ENCODE peak calls at places on chromosomes 3 and 15, in ten cellular contexts. One of them, this sample, is unnamed.

GRCh38 chr3:47024932-47025331 is 45.5 kb downstream of the NBEAL2 start:
- DNase-seq in PC-9: no peak
- DNase-seq in GM23338: no peak
- DNase-seq in IMR-90: peak
- DNase-seq in fibroblast of the aortic adventitia: peak
- DNase-seq in foreskin fibroblast: peak
- DNase-seq in sigmoid colon: no peak
- DNase-seq in nephron progenitor cell: no peak
- DNase-seq in psoas muscle: no peak
- DNase-seq in lower lobe of right lung: no peak
- DNase-seq in this sample: no peak

GRCh38 chr3:11168881-11169805 is 14.8 kb downstream of the HRH1 start:
- DNase-seq in nephron progenitor cell: no peak
- DNase-seq in psoas muscle: no peak
- DNase-seq in GM23338: no peak
- DNase-seq in PC-9: no peak
- DNase-seq in lower lobe of right lung: no peak
- DNase-seq in sigmoid colon: peak
- DNase-seq in IMR-90: peak
- DNase-seq in foreskin fibroblast: no peak
- DNase-seq in fibroblast of the aortic adventitia: no peak
- DNase-seq in this sample: no peak

GRCh38 chr15:95996494-95996893 is 334.0 kb upstream of the NR2F2 start:
- DNase-seq in lower lobe of right lung: no peak
- DNase-seq in foreskin fibroblast: peak
- DNase-seq in IMR-90: no peak
- DNase-seq in fibroblast of the aortic adventitia: no peak
- DNase-seq in psoas muscle: no peak
- DNase-seq in GM23338: no peak
- DNase-seq in PC-9: no peak
- DNase-seq in nephron progenitor cell: no peak
- DNase-seq in sigmoid colon: no peak
- DNase-seq in this sample: no peak

GRCh38 chr3:41001556-41001955 is 197.7 kb upstream of the CTNNB1 start:
- DNase-seq in GM23338: no peak
- DNase-seq in PC-9: no peak
- DNase-seq in lower lobe of right lung: no peak
- DNase-seq in nephron progenitor cell: no peak
- DNase-seq in foreskin fibroblast: no peak
- DNase-seq in sigmoid colon: no peak
- DNase-seq in IMR-90: no peak
- DNase-seq in psoas muscle: no peak
- DNase-seq in fibroblast of the aortic adventitia: no peak
- DNase-seq in this sample: no peak

GRCh38 chr3:124257332-124257864 is 265.5 kb upstream of the ROPN1 start:
- DNase-seq in GM23338: no peak
- DNase-seq in sigmoid colon: no peak
- DNase-seq in fibroblast of the aortic adventitia: no peak
- DNase-seq in nephron progenitor cell: no peak
- DNase-seq in PC-9: no peak
- DNase-seq in lower lobe of right lung: no peak
- DNase-seq in foreskin fibroblast: no peak
- DNase-seq in IMR-90: no peak
- DNase-seq in psoas muscle: no peak
- DNase-seq in this sample: no peak

GRCh38 chr3:194300392-194300758 is 50.8 kb downstream of the CPN2 start:
- DNase-seq in psoas muscle: peak
- DNase-seq in PC-9: no peak
- DNase-seq in GM23338: peak
- DNase-seq in fibroblast of the aortic adventitia: peak
- DNase-seq in foreskin fibroblast: peak
- DNase-seq in nephron progenitor cell: peak
- DNase-seq in lower lobe of right lung: peak
- DNase-seq in IMR-90: peak
- DNase-seq in sigmoid colon: peak
- DNase-seq in this sample: peak

GRCh38 chr15:94395626-94396025 is 164.3 kb downstream of the MCTP2 start:
- DNase-seq in foreskin fibroblast: peak
- DNase-seq in nephron progenitor cell: no peak
- DNase-seq in fibroblast of the aortic adventitia: peak
- DNase-seq in psoas muscle: no peak
- DNase-seq in GM23338: no peak
- DNase-seq in sigmoid colon: no peak
- DNase-seq in IMR-90: peak
- DNase-seq in PC-9: no peak
- DNase-seq in lower lobe of right lung: no peak
- DNase-seq in this sample: no peak

GRCh38 chr3:181727122-181728036 is 15.7 kb downstream of the SOX2 start:
- DNase-seq in PC-9: no peak
- DNase-seq in lower lobe of right lung: no peak
- DNase-seq in GM23338: peak
- DNase-seq in nephron progenitor cell: peak
- DNase-seq in psoas muscle: no peak
- DNase-seq in fibroblast of the aortic adventitia: no peak
- DNase-seq in foreskin fibroblast: peak
- DNase-seq in IMR-90: no peak
- DNase-seq in sigmoid colon: no peak
- DNase-seq in this sample: no peak

DNA sequence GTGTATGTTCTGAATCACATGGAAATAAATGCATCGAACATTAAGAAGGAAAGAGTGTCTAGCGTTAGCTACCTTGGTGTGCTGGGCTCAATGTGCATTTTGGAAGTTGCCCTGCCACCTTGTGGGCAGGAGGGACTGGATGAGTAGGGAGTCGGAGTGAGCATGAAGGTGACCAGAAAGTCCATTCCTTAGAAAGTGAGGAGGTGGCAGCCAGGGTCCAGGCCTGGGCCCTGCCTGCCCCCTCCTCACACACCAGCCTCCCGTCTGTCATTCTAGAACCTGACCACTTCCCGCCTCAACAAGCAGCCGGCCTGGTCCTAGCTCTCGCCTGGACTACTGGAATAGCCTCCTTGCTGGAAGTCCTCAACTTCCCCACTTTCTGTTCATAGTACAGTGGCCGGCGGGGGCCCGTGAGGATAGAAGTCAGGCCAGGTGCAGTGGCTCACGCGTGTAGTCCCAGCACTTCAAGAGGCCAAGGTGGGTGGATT is 10.2 kb upstream of the GATA2 start:
- DNase-seq in foreskin fibroblast: peak
- DNase-seq in GM23338: peak
- DNase-seq in IMR-90: no peak
- DNase-seq in psoas muscle: no peak
- DNase-seq in PC-9: no peak
- DNase-seq in fibroblast of the aortic adventitia: no peak
- DNase-seq in nephron progenitor cell: no peak
- DNase-seq in sigmoid colon: no peak
- DNase-seq in lower lobe of right lung: no peak
- DNase-seq in this sample: no peak
- TF ChIP-seq CTCF in foreskin fibroblast: peak
- TF ChIP-seq CTCF in GM23338: peak
- TF ChIP-seq CTCF in IMR-90: peak
- TF ChIP-seq CTCF in psoas muscle: no peak
- TF ChIP-seq CTCF in PC-9: peak
- TF ChIP-seq CTCF in fibroblast of the aortic adventitia: no peak
- TF ChIP-seq CTCF in nephron progenitor cell: no peak
- TF ChIP-seq CTCF in sigmoid colon: no peak
- TF ChIP-seq CTCF in lower lobe of right lung: no peak
- TF ChIP-seq CTCF in this sample: peak

DNA sequence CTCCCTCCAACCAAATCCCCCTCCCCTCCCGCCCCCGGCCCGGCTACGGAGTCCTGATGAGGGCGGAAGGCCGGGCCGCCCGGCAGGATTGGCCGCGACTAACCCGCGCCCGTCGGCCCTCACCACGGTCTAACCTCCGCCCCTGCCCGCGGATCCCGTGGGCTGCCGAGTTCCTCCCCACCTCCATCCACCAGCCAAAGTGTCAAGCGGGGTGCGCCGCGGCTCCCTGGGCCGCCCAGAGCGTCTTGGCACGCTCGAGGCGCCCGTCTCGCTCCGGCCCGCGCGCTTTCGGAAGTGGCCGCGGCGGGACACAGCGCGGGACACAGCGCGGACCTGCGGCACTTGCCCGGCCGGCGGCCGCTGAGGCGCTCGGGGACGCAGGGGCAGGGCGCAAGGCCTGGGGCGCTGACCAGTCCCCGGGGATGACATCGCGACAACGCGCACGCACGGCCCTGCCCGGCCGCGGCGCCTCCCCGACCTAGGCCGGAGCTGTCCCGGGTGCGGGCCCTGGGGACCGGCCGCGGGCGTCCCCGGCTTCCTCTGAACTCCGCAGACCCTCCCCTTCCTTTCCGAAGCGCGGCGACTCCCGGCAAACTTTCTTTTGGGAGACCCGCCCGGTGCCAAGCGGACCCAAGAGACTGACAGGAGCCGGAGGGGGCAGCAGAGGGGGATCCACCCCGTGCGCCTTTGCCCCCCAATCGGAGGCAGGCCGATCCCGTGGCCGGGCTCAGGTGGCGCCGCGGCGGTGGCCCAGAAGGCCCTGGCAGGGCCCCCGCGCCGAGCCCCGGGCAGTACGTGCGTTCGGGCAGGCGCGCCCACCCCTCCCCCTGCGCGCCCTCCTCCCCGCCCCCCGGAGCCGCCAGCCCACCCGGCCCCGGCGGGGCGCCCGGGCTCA is 112.8 kb upstream of the ICE2 start:
- DNase-seq in PC-9: no peak
- DNase-seq in nephron progenitor cell: peak
- DNase-seq in lower lobe of right lung: peak
- DNase-seq in fibroblast of the aortic adventitia: no peak
- DNase-seq in psoas muscle: peak
- DNase-seq in GM23338: peak
- DNase-seq in foreskin fibroblast: peak
- DNase-seq in sigmoid colon: peak
- DNase-seq in IMR-90: no peak
- DNase-seq in this sample: no peak
- TF ChIP-seq CTCF in PC-9: no peak
- TF ChIP-seq CTCF in nephron progenitor cell: no peak
- TF ChIP-seq CTCF in lower lobe of right lung: no peak
- TF ChIP-seq CTCF in fibroblast of the aortic adventitia: peak
- TF ChIP-seq CTCF in psoas muscle: peak
- TF ChIP-seq CTCF in GM23338: no peak
- TF ChIP-seq CTCF in foreskin fibroblast: no peak
- TF ChIP-seq CTCF in sigmoid colon: no peak
- TF ChIP-seq CTCF in IMR-90: no peak
- TF ChIP-seq CTCF in this sample: peak

GRCh38 chr3:196951371-196951770 is 9.0 kb upstream of the NCBP2 start:
- DNase-seq in nephron progenitor cell: no peak
- DNase-seq in GM23338: no peak
- DNase-seq in fibroblast of the aortic adventitia: no peak
- DNase-seq in PC-9: no peak
- DNase-seq in psoas muscle: no peak
- DNase-seq in foreskin fibroblast: no peak
- DNase-seq in IMR-90: no peak
- DNase-seq in sigmoid colon: no peak
- DNase-seq in lower lobe of right lung: no peak
- DNase-seq in this sample: no peak

GRCh38 chr3:196948442-196949365 is 6.4 kb upstream of the NCBP2 start:
- DNase-seq in psoas muscle: no peak
- DNase-seq in sigmoid colon: no peak
- DNase-seq in lower lobe of right lung: no peak
- DNase-seq in IMR-90: no peak
- DNase-seq in fibroblast of the aortic adventitia: no peak
- DNase-seq in nephron progenitor cell: no peak
- DNase-seq in GM23338: peak
- DNase-seq in PC-9: no peak
- DNase-seq in foreskin fibroblast: peak
- DNase-seq in this sample: no peak

GRCh38 chr3:196949750-196950149 is 7.4 kb upstream of the NCBP2 start:
- DNase-seq in foreskin fibroblast: no peak
- DNase-seq in nephron progenitor cell: no peak
- DNase-seq in GM23338: no peak
- DNase-seq in psoas muscle: no peak
- DNase-seq in sigmoid colon: no peak
- DNase-seq in lower lobe of right lung: no peak
- DNase-seq in PC-9: no peak
- DNase-seq in IMR-90: no peak
- DNase-seq in fibroblast of the aortic adventitia: no peak
- DNase-seq in this sample: no peak

GRCh38 chr3:196947860-196948441 is 5.6 kb upstream of the NCBP2 start:
- DNase-seq in PC-9: no peak
- DNase-seq in psoas muscle: no peak
- DNase-seq in nephron progenitor cell: no peak
- DNase-seq in lower lobe of right lung: no peak
- DNase-seq in GM23338: no peak
- DNase-seq in IMR-90: no peak
- DNase-seq in fibroblast of the aortic adventitia: no peak
- DNase-seq in foreskin fibroblast: no peak
- DNase-seq in sigmoid colon: no peak
- DNase-seq in this sample: no peak

GRCh38 chr3:196947136-196947859 is 5.0 kb upstream of the NCBP2 start:
- DNase-seq in IMR-90: no peak
- DNase-seq in foreskin fibroblast: no peak
- DNase-seq in lower lobe of right lung: no peak
- DNase-seq in fibroblast of the aortic adventitia: no peak
- DNase-seq in nephron progenitor cell: no peak
- DNase-seq in sigmoid colon: no peak
- DNase-seq in psoas muscle: no peak
- DNase-seq in GM23338: peak
- DNase-seq in PC-9: no peak
- DNase-seq in this sample: no peak
- TF ChIP-seq CTCF in IMR-90: peak
- TF ChIP-seq CTCF in foreskin fibroblast: peak
- TF ChIP-seq CTCF in lower lobe of right lung: no peak
- TF ChIP-seq CTCF in fibroblast of the aortic adventitia: no peak
- TF ChIP-seq CTCF in nephron progenitor cell: no peak
- TF ChIP-seq CTCF in sigmoid colon: no peak
- TF ChIP-seq CTCF in psoas muscle: no peak
- TF ChIP-seq CTCF in GM23338: peak
- TF ChIP-seq CTCF in PC-9: no peak
- TF ChIP-seq CTCF in this sample: peak

DNA sequence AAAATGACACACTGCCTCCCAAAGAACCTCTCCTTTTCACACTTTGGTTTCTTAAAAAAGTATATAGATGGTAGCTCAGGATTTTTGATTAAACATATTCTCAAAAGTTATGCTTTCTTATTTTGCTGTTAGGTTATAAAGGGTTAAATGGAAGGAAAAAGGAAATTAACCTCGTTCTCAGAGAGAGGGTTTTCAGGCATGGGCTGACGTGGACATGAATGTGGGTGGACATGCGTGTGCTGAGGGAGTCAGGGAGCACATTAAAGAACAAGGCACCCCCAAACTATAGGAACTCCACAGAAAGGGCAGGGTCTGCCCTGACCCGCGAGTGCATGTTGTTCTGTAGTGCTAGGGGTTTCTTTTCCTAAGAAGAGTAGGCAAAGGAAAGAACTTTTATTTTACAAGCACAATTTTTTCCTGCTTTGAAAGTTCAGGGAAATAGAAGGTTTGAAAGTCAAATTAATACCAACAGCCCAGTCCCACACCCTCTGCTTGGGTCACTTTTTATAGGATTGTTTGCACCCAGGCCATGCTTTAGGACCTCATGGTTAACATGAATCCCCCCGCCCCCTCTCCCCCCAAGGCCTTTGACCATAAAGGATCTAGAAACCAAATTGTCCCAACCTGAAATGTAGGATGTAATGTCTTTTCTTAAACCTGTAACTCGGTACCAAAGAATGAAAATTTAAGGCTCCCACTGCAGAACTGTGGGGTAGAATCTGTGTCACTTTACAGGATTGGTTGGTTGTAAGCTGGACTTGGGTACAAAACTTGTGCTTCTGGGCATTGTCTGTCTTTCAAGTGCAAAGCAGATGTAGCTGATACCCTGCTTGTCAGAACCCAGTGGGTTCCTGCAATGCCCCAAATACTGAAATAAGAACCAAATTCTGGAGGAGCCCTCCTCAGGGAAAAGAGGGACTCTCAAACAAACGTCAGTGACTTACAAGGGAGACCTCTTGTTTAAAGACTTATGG is 58.5 kb upstream of the CCR4 start:
- DNase-seq in foreskin fibroblast: no peak
- DNase-seq in nephron progenitor cell: no peak
- DNase-seq in psoas muscle: no peak
- DNase-seq in fibroblast of the aortic adventitia: no peak
- DNase-seq in sigmoid colon: no peak
- DNase-seq in IMR-90: no peak
- DNase-seq in GM23338: no peak
- DNase-seq in PC-9: no peak
- DNase-seq in lower lobe of right lung: no peak
- DNase-seq in this sample: no peak
- TF ChIP-seq CTCF in foreskin fibroblast: no peak
- TF ChIP-seq CTCF in nephron progenitor cell: no peak
- TF ChIP-seq CTCF in psoas muscle: no peak
- TF ChIP-seq CTCF in fibroblast of the aortic adventitia: no peak
- TF ChIP-seq CTCF in sigmoid colon: no peak
- TF ChIP-seq CTCF in IMR-90: no peak
- TF ChIP-seq CTCF in GM23338: no peak
- TF ChIP-seq CTCF in PC-9: no peak
- TF ChIP-seq CTCF in lower lobe of right lung: no peak
- TF ChIP-seq CTCF in this sample: no peak